ENCODE peak calls at places on chromosomes 5 and 9, in eight cellular contexts. X is NCI-H345; J is ecto neural progenitor cell; G is activated effector memory CD4-positive, alpha-beta T cell treated with Interleukin-2 at 50 U/mL for 16 hours; O is progenitor cell of endocrine pancreas; C is stimulated activated effector memory CD8-positive, alpha-beta T cell treated with anti-CD3 and anti-CD28 coated beads, Interleukin-12 subunit alpha, Interleukin-12 subunit beta, amount 100 ng/mL, for 72 hours; E is mucosa of descending colon; M is fibroblast of the conjunctiva. B is an unnamed sample.
A peak's percentile ranks its signal among the peaks of the same experiment; 100 is the strongest.

GRCh38 chr9:134752476-134752875 is 110.9 kb downstream of the COL5A1 start:
- DNase-seq in J (no peak), M (no peak), O (no peak), C (no peak), G (no peak), E (no peak), X (no peak), B (no peak)

GRCh38 chr9:122816163-122816867 is 12.1 kb downstream of the PDCL start:
- DNase-seq in G (peak; percentile 41), J (no peak), E (no peak), M (no peak), O (no peak), C (no peak), X (no peak), B (no peak)

GRCh38 chr5:178630475-178630930 is 3.7 kb upstream of the CLK4 start:
- DNase-seq in X (no peak), E (no peak), J (no peak), O (no peak), C (no peak), M (no peak), G (no peak), B (no peak)

GRCh38 chr9:93093081-93093448 is 3.0 kb upstream of the CARD19 start:
- DNase-seq in X (no peak), J (no peak), G (no peak), E (peak; percentile 3), M (no peak), C (no peak), O (no peak), B (no peak)

GRCh38 chr5:109876030-109876726 is 186.5 kb downstream of the MAN2A1 start:
- DNase-seq in M (no peak), X (no peak), E (no peak), J (no peak), O (no peak), C (no peak), G (no peak), B (no peak)

GRCh38 chr9:70192707-70193106 is 66.1 kb upstream of the SMC5 start:
- DNase-seq in E (no peak), C (no peak), M (no peak), O (no peak), G (no peak), J (no peak), X (no peak), B (no peak)

GRCh38 chr5:68562308-68562707 is 346.8 kb downstream of the PIK3R1 start:
- DNase-seq in G (no peak), E (no peak), X (peak; percentile 49), C (no peak), M (peak; percentile 86), O (no peak), J (no peak), B (no peak)

GRCh38 chr5:81397169-81397568 is 3.2 kb upstream of the ACOT12 start:
- DNase-seq in E (no peak), J (no peak), C (no peak), M (no peak), O (no peak), X (no peak), G (no peak), B (no peak)

GRCh38 chr5:1751864-1752822 is 47.5 kb downstream of the MRPL36 start:
- DNase-seq in X (no peak), G (no peak), J (peak; percentile 37), M (no peak), O (no peak), C (no peak), E (no peak), B (no peak)

GRCh38 chr5:149060325-149060724 is 2.5 kb downstream of the SH3TC2 start:
- DNase-seq in C (no peak), X (peak; percentile 40), G (no peak), E (no peak), M (no peak), O (no peak), J (no peak), B (no peak)

GRCh38 chr5:151115272-151115905 is 34.6 kb upstream of the TNIP1 start:
- DNase-seq in O (peak; percentile 69), E (peak; percentile 79), M (peak; percentile 35), G (peak; percentile 53), X (peak; percentile 63), C (peak; percentile 61), J (peak; percentile 81), B (no peak)

GRCh38 chr5:147482426-147483196 is 27.3 kb downstream of the DPYSL3 start:
- DNase-seq in C (no peak), G (no peak), M (no peak), J (no peak), X (no peak), O (no peak), E (no peak), B (no peak)

GRCh38 chr5:73544429-73545402 is 20.7 kb downstream of the ANKRA2 start:
- DNase-seq in E (peak; percentile 81), G (no peak), O (no peak), C (no peak), J (no peak), M (no peak), X (peak; percentile 97), B (no peak)

GRCh38 chr5:2007906-2008437 is 125.2 kb upstream of the IRX4 start:
- DNase-seq in O (no peak), J (no peak), X (no peak), E (no peak), G (no peak), C (no peak), M (no peak), B (no peak)

GRCh38 chr5:14365831-14366435 is 215.7 kb upstream of the OTULINL start:
- DNase-seq in M (no peak), G (no peak), E (no peak), X (no peak), O (no peak), C (no peak), J (no peak), B (no peak)

GRCh38 chr5:84301535-84301934 is 83.1 kb downstream of the EDIL3 start:
- DNase-seq in J (no peak), X (no peak), M (no peak), C (no peak), E (no peak), O (no peak), G (no peak), B (no peak)

GRCh38 chr9:116015855-116016254 is 137.7 kb upstream of the PAPPA start:
- DNase-seq in X (no peak), J (no peak), E (no peak), C (no peak), G (no peak), O (no peak), M (no peak), B (no peak)

GRCh38 chr5:133467712-133468463 is 144.5 kb downstream of the FSTL4 start:
- DNase-seq in O (no peak), C (no peak), E (no peak), G (no peak), X (no peak), J (no peak), M (no peak), B (no peak)

GRCh38 chr9:129838707-129839259 is 3.5 kb downstream of the USP20 start:
- DNase-seq in M (peak; percentile 10), G (no peak), X (no peak), E (no peak), O (no peak), C (no peak), J (no peak), B (no peak)

GRCh38 chr5:66967102-66967501 is 229.5 kb downstream of the CD180 start:
- DNase-seq in O (no peak), G (no peak), J (no peak), X (no peak), E (no peak), M (no peak), C (no peak), B (no peak)

GRCh38 chr9:134323741-134324358 is 2.4 kb upstream of the RXRA start:
- DNase-seq in X (no peak), M (no peak), E (peak; percentile 83), O (no peak), C (no peak), J (no peak), G (no peak), B (no peak)

GRCh38 chr5:93599427-93600146 is 16.6 kb downstream of the NR2F1 start:
- DNase-seq in M (no peak), O (no peak), X (no peak), C (no peak), J (peak; percentile 75), E (no peak), G (no peak), B (no peak)

GRCh38 chr9:88056876-88057275 is 81.4 kb downstream of the SPATA31C2 start:
- DNase-seq in X (no peak), G (no peak), O (no peak), M (no peak), J (no peak), C (no peak), E (no peak), B (no peak)